ENCODE peak calls at places on chromosomes 13 and 19, in eight cellular contexts. Y is EH; J is GM03348; F is heart left ventricle; C is HEK293T; R is CD4-positive, alpha-beta T cell; P is EL; K is fibroblast of the conjunctiva. L is an unnamed sample.

GRCh38 chr19:52034051-52034728 is 6.0 kb upstream of the ZNF614 start:
- DNase-seq in Y (peak), J (no peak), F (no peak), C (no peak), R (no peak), P (no peak), K (no peak), L (no peak)

GRCh38 chr19:8324186-8325050 is 3.1 kb downstream of the RPS28 start:
- DNase-seq in Y (no peak), J (no peak), F (peak), C (no peak), R (no peak), P (no peak), K (no peak), L (no peak)

GRCh38 chr13:30355405-30355741 is 48.0 kb upstream of the KATNAL1 start:
- DNase-seq in Y (no peak), J (no peak), F (no peak), C (no peak), R (no peak), P (no peak), K (no peak), L (no peak)

GRCh38 chr13:82636119-82636518 is 1246.2 kb downstream of the SLITRK1 start:
- DNase-seq in Y (peak), J (peak), F (no peak), C (no peak), R (no peak), P (no peak), K (no peak), L (no peak)

GRCh38 chr13:27425151-27425917 is 915 bp downstream of the GTF3A start:
- DNase-seq in Y (no peak), J (no peak), F (no peak), C (no peak), R (no peak), P (peak), K (no peak), L (no peak)

GRCh38 chr13:49584771-49585182 is 581 bp downstream of the RCBTB1 start:
- DNase-seq in Y (peak), J (no peak), F (no peak), C (no peak), R (no peak), P (peak), K (no peak), L (no peak)

GRCh38 chr13:110248449-110249143 is 58.4 kb downstream of the COL4A1 start:
- DNase-seq in Y (no peak), J (no peak), F (no peak), C (no peak), R (no peak), P (no peak), K (no peak), L (no peak)

GRCh38 chr13:106276876-106277275 is 258.6 kb downstream of the EFNB2 start:
- DNase-seq in Y (peak), J (no peak), F (no peak), C (no peak), R (no peak), P (no peak), K (no peak), L (no peak)

GRCh38 chr13:31639443-31640163 is 99.7 kb upstream of the RXFP2 start:
- DNase-seq in Y (peak), J (peak), F (no peak), C (no peak), R (no peak), P (no peak), K (no peak), L (no peak)

GRCh38 chr13:98368019-98368418 is 190.9 kb upstream of the RNF113B start:
- DNase-seq in Y (peak), J (no peak), F (no peak), C (no peak), R (no peak), P (no peak), K (no peak), L (peak)

GRCh38 chr13:76210262-76210661 is 574.1 kb downstream of the LMO7 start:
- DNase-seq in Y (peak), J (no peak), F (peak), C (no peak), R (no peak), P (peak), K (peak), L (no peak)

GRCh38 chr19:35959040-35959967 is 23.1 kb downstream of the LRFN3 start:
- DNase-seq in Y (peak), J (peak), F (peak), C (peak), R (peak), P (no peak), K (no peak), L (no peak)